ENCODE peak calls at places on chromosomes 5 and 9, in seven cellular contexts. G, E, T, K, Y, U and Z are unnamed samples.

GRCh38 chr9:127778280-127779135 is at the start of gene SH2D3C:
- DNase-seq in G (no peak), E (peak), T (peak), K (no peak), Y (peak), U (no peak), Z (no peak)

GRCh38 chr9:6414291-6414690 is 1.3 kb downstream of the UHRF2 start:
- DNase-seq in G (no peak), E (no peak), T (peak), K (no peak), Y (no peak), U (no peak), Z (no peak)

GRCh38 chr5:67182406-67182805 is 14.2 kb downstream of the CD180 start:
- DNase-seq in G (peak), E (peak), T (peak), K (no peak), Y (peak), U (no peak), Z (no peak)

GRCh38 chr5:148805323-148806290 is 20.8 kb upstream of the ADRB2 start:
- DNase-seq in G (no peak), E (peak), T (no peak), K (no peak), Y (no peak), U (no peak), Z (no peak)

GRCh38 chr5:133081036-133081435 is 29.2 kb downstream of the HSPA4 start:
- DNase-seq in G (no peak), E (no peak), T (no peak), K (no peak), Y (no peak), U (no peak), Z (no peak)

GRCh38 chr5:118791986-118792734 is 196.2 kb downstream of the DTWD2 start:
- DNase-seq in G (peak), E (no peak), T (peak), K (no peak), Y (no peak), U (peak), Z (peak)

GRCh38 chr9:18676501-18676900 is 202.5 kb downstream of the ADAMTSL1 start:
- DNase-seq in G (no peak), E (no peak), T (peak), K (no peak), Y (no peak), U (no peak), Z (no peak)

GRCh38 chr5:38193015-38193581 is 65.3 kb upstream of the EGFLAM start:
- DNase-seq in G (peak), E (peak), T (peak), K (peak), Y (peak), U (peak), Z (peak)

GRCh38 chr9:4081549-4081895 is 218.3 kb downstream of the GLIS3 start:
- DNase-seq in G (no peak), E (no peak), T (peak), K (no peak), Y (no peak), U (no peak), Z (no peak)

GRCh38 chr5:155017610-155018009 is 4.1 kb downstream of the KIF4B start:
- DNase-seq in G (no peak), E (no peak), T (no peak), K (no peak), Y (no peak), U (no peak), Z (no peak)

GRCh38 chr9:124280176-124280691 is 22.5 kb downstream of the NEK6 start:
- DNase-seq in G (peak), E (no peak), T (peak), K (no peak), Y (peak), U (no peak), Z (no peak)

GRCh38 chr9:130537346-130538050 is 41.9 kb upstream of the FUBP3 start:
- DNase-seq in G (no peak), E (no peak), T (peak), K (no peak), Y (no peak), U (no peak), Z (no peak)

GRCh38 chr5:151205411-151205810 is 18.5 kb downstream of the CCDC69 start:
- DNase-seq in G (no peak), E (no peak), T (no peak), K (no peak), Y (no peak), U (no peak), Z (no peak)

GRCh38 chr5:63959177-63959982 is 2.9 kb downstream of the HTR1A start:
- DNase-seq in G (no peak), E (no peak), T (no peak), K (no peak), Y (peak), U (peak), Z (no peak)

GRCh38 chr9:136644593-136645342 is 17.9 kb upstream of the EGFL7 start:
- DNase-seq in G (peak), E (peak), T (peak), K (peak), Y (peak), U (peak), Z (no peak)

GRCh38 chr5:134445841-134446818 is 34.4 kb upstream of the CDKN2AIPNL start:
- DNase-seq in G (no peak), E (no peak), T (no peak), K (no peak), Y (peak), U (no peak), Z (no peak)

GRCh38 chr5:16826379-16827125 is 109.5 kb downstream of the MYO10 start:
- DNase-seq in G (no peak), E (no peak), T (no peak), K (no peak), Y (no peak), U (no peak), Z (no peak)

GRCh38 chr5:172091956-172092732 is 85.7 kb upstream of the FBXW11 start:
- DNase-seq in G (no peak), E (no peak), T (no peak), K (no peak), Y (peak), U (no peak), Z (no peak)

GRCh38 chr9:127583605-127584053 is 28.4 kb upstream of the STXBP1 start:
- DNase-seq in G (no peak), E (no peak), T (peak), K (no peak), Y (no peak), U (no peak), Z (no peak)

GRCh38 chr5:157130933-157131332 is 11.7 kb downstream of the MED7 start:
- DNase-seq in G (no peak), E (no peak), T (no peak), K (no peak), Y (no peak), U (no peak), Z (no peak)

GRCh38 chr5:98540056-98540455 is 233.4 kb upstream of the RGMB start:
- DNase-seq in G (no peak), E (no peak), T (no peak), K (no peak), Y (no peak), U (no peak), Z (no peak)

GRCh38 chr5:127077346-127077745 is 4.0 kb upstream of the C5orf63 start:
- DNase-seq in G (no peak), E (no peak), T (no peak), K (no peak), Y (no peak), U (no peak), Z (no peak)

GRCh38 chr9:33165263-33166151 is 1.6 kb downstream of the B4GALT1 start:
- DNase-seq in G (peak), E (no peak), T (peak), K (no peak), Y (no peak), U (no peak), Z (peak)

GRCh38 chr5:72722792-72723402 is 93.6 kb upstream of the TNPO1 start:
- DNase-seq in G (no peak), E (no peak), T (no peak), K (no peak), Y (no peak), U (no peak), Z (no peak)

GRCh38 chr9:137243626-137244485 is 2.8 kb downstream of the TUBB4B start:
- DNase-seq in G (no peak), E (no peak), T (no peak), K (no peak), Y (no peak), U (no peak), Z (no peak)

GRCh38 chr5:71883745-71884103 is 164.6 kb downstream of the CARTPT start:
- DNase-seq in G (no peak), E (peak), T (no peak), K (no peak), Y (no peak), U (no peak), Z (no peak)

GRCh38 chr5:160199410-160199911 is 29.8 kb upstream of the FABP6 start:
- DNase-seq in G (peak), E (peak), T (peak), K (peak), Y (peak), U (no peak), Z (peak)

GRCh38 chr9:4400731-4401130 is 89.5 kb upstream of the SLC1A1 start:
- DNase-seq in G (no peak), E (no peak), T (no peak), K (no peak), Y (no peak), U (no peak), Z (no peak)

GRCh38 chr5:145056805-145057204 is 778.3 kb downstream of the PRELID2 start:
- DNase-seq in G (no peak), E (no peak), T (peak), K (no peak), Y (no peak), U (no peak), Z (no peak)

GRCh38 chr5:56668996-56669395 is 146.4 kb upstream of the MAP3K1 start:
- DNase-seq in G (peak), E (no peak), T (no peak), K (no peak), Y (no peak), U (no peak), Z (no peak)

GRCh38 chr9:22405869-22406659 is 40.6 kb upstream of the DMRTA1 start:
- DNase-seq in G (no peak), E (no peak), T (no peak), K (no peak), Y (no peak), U (no peak), Z (no peak)

GRCh38 chr9:75892168-75892901 is 1.9 kb downstream of the PCSK5 start:
- DNase-seq in G (peak), E (peak), T (peak), K (no peak), Y (peak), U (no peak), Z (peak)

GRCh38 chr5:31657315-31657714 is 18.4 kb downstream of the PDZD2 start:
- DNase-seq in G (no peak), E (no peak), T (no peak), K (no peak), Y (no peak), U (no peak), Z (no peak)

GRCh38 chr9:8030095-8030494 is 230.5 kb upstream of the DMAC1 start:
- DNase-seq in G (no peak), E (no peak), T (no peak), K (no peak), Y (no peak), U (no peak), Z (no peak)

GRCh38 chr9:113220467-113221002 is 542 bp downstream of the FKBP15 start:
- DNase-seq in G (no peak), E (no peak), T (peak), K (no peak), Y (no peak), U (no peak), Z (no peak)

GRCh38 chr9:97594414-97594921 is 38.7 kb downstream of the TSTD2 start:
- DNase-seq in G (no peak), E (peak), T (no peak), K (no peak), Y (no peak), U (peak), Z (no peak)